ENCODE peak calls at places on chromosomes 4 and X, in five cellular contexts. One of them, this sample, is unnamed.

GRCh38 chr4:84750260-84750955 is 167.5 kb downstream of the CDS1 start:
- DNase-seq in GOT3: no peak
- DNase-seq in GM10248: peak
- DNase-seq in ovary: no peak
- DNase-seq in PC-9: no peak
- DNase-seq in this sample: no peak

GRCh38 chr4:156970501-156971167 is 965 bp downstream of the PDGFC start:
- DNase-seq in GM10248: no peak
- DNase-seq in PC-9: peak
- DNase-seq in ovary: peak
- DNase-seq in GOT3: no peak
- DNase-seq in this sample: no peak

GRCh38 chrX:13373807-13374187 is 53.9 kb upstream of the ATXN3L start:
- DNase-seq in ovary: no peak
- DNase-seq in GOT3: no peak
- DNase-seq in GM10248: no peak
- DNase-seq in PC-9: no peak
- DNase-seq in this sample: no peak

GRCh38 chr4:7911044-7911578 is 28.6 kb downstream of the AFAP1 start:
- DNase-seq in GM10248: no peak
- DNase-seq in PC-9: no peak
- DNase-seq in ovary: peak
- DNase-seq in GOT3: no peak
- DNase-seq in this sample: no peak

GRCh38 chrX:103480526-103480925 is 38.8 kb downstream of the RAB40A start:
- DNase-seq in GOT3: no peak
- DNase-seq in ovary: no peak
- DNase-seq in PC-9: no peak
- DNase-seq in GM10248: no peak
- DNase-seq in this sample: no peak

GRCh38 chrX:104565791-104566687 is at the start of gene IL1RAPL2:
- DNase-seq in GM10248: no peak
- DNase-seq in PC-9: peak
- DNase-seq in GOT3: no peak
- DNase-seq in ovary: no peak
- DNase-seq in this sample: no peak

GRCh38 chrX:68018248-68019203 is 414.8 kb downstream of the OPHN1 start:
- DNase-seq in GM10248: no peak
- DNase-seq in ovary: no peak
- DNase-seq in PC-9: no peak
- DNase-seq in GOT3: no peak
- DNase-seq in this sample: no peak

GRCh38 chr4:81136161-81136910 is 78.7 kb downstream of the PRKG2 start:
- DNase-seq in PC-9: no peak
- DNase-seq in ovary: no peak
- DNase-seq in GM10248: no peak
- DNase-seq in GOT3: no peak
- DNase-seq in this sample: no peak

GRCh38 chr4:72205831-72206230 is 174.0 kb downstream of the NPFFR2 start:
- DNase-seq in PC-9: peak
- DNase-seq in ovary: no peak
- DNase-seq in GOT3: no peak
- DNase-seq in GM10248: no peak
- DNase-seq in this sample: no peak

GRCh38 chrX:357693-358471 is 28.8 kb downstream of the PPP2R3B start:
- DNase-seq in GM10248: no peak
- DNase-seq in GOT3: no peak
- DNase-seq in ovary: no peak
- DNase-seq in PC-9: no peak
- DNase-seq in this sample: no peak

GRCh38 chr4:117447925-117448324 is 362.5 kb upstream of the TRAM1L1 start:
- DNase-seq in GOT3: no peak
- DNase-seq in GM10248: no peak
- DNase-seq in ovary: no peak
- DNase-seq in PC-9: no peak
- DNase-seq in this sample: no peak

GRCh38 chrX:72392816-72393800 is 87.4 kb upstream of the CITED1 start:
- DNase-seq in GOT3: no peak
- DNase-seq in ovary: no peak
- DNase-seq in PC-9: no peak
- DNase-seq in GM10248: no peak
- DNase-seq in this sample: no peak

GRCh38 chr4:1411436-1412375 is 5.5 kb upstream of the NKX1-1 start:
- DNase-seq in GOT3: no peak
- DNase-seq in GM10248: no peak
- DNase-seq in ovary: no peak
- DNase-seq in PC-9: no peak
- DNase-seq in this sample: no peak

GRCh38 chr4:94446386-94446785 is 5.4 kb upstream of the PDLIM5 start:
- DNase-seq in ovary: no peak
- DNase-seq in PC-9: no peak
- DNase-seq in GM10248: no peak
- DNase-seq in GOT3: no peak
- DNase-seq in this sample: no peak

GRCh38 chr4:188960411-188961093 is 821.3 kb downstream of the TRIML1 start:
- DNase-seq in PC-9: no peak
- DNase-seq in GOT3: no peak
- DNase-seq in ovary: no peak
- DNase-seq in GM10248: no peak
- DNase-seq in this sample: no peak

This sample was measured in T1000.